ENCODE peak calls at places on chromosome 3, in five cellular contexts. B, S, R, D and Y are unnamed samples.

GRCh38 chr3:123907720-123908119 is 23.6 kb upstream of the MYLK start:
- DNase-seq in D (no peak), B (no peak), R (no peak), S (no peak), Y (no peak)

GRCh38 chr3:8371085-8371551 is 130.5 kb upstream of the LMCD1 start:
- DNase-seq in D (no peak), B (no peak), R (no peak), S (peak), Y (no peak)

GRCh38 chr3:16498130-16498890 is 15.2 kb downstream of the RFTN1 start:
- DNase-seq in B (peak), D (no peak), S (no peak), R (no peak), Y (no peak)

GRCh38 chr3:184618793-184619192 is 57.2 kb downstream of the EPHB3 start:
- DNase-seq in D (no peak), B (no peak), S (no peak), R (no peak), Y (no peak)

GRCh38 chr3:107589454-107589853 is 66.7 kb downstream of the BBX start:
- DNase-seq in B (no peak), D (no peak), R (no peak), S (no peak), Y (no peak)

GRCh38 chr3:94360982-94361381 is 298.1 kb downstream of the NSUN3 start:
- DNase-seq in B (no peak), D (peak), R (no peak), S (peak), Y (no peak)

GRCh38 chr3:124965413-124965812 is 30.9 kb upstream of the MUC13 start:
- DNase-seq in B (no peak), S (no peak), D (no peak), R (no peak), Y (no peak)

GRCh38 chr3:104102386-104102785 is 1264.3 kb upstream of the ALCAM start:
- DNase-seq in D (no peak), S (peak), R (no peak), B (peak), Y (no peak)

GRCh38 chr3:43872301-43872700 is 181.6 kb downstream of the ABHD5 start:
- DNase-seq in B (no peak), R (no peak), D (no peak), S (peak), Y (no peak)

GRCh38 chr3:84977021-84977420 is 18.2 kb downstream of the CADM2 start:
- DNase-seq in B (no peak), S (no peak), D (no peak), R (no peak), Y (no peak)

GRCh38 chr3:39631136-39631535 is 163.7 kb downstream of the MOBP start:
- DNase-seq in B (no peak), S (no peak), R (no peak), D (no peak), Y (no peak)

GRCh38 chr3:40663296-40663695 is 138.5 kb downstream of the ZNF621 start:
- DNase-seq in S (no peak), D (no peak), R (no peak), B (no peak), Y (no peak)

GRCh38 chr3:197204729-197205128 is 93.7 kb downstream of the DLG1 start:
- DNase-seq in B (no peak), D (no peak), R (no peak), S (no peak), Y (no peak)

GRCh38 chr3:179116816-179117215 is 31.3 kb upstream of the PIK3CA start:
- DNase-seq in S (no peak), R (no peak), D (no peak), B (no peak), Y (no peak)

GRCh38 chr3:114299421-114299820 is 5.6 kb downstream of the TIGIT start:
- DNase-seq in R (no peak), S (peak), B (peak), D (no peak), Y (no peak)
- TF ChIP-seq CTCF in R (peak), S (peak), B (peak), D (no peak), Y (no peak)

GRCh38 chr3:186254676-186255665 is 107.1 kb downstream of the DGKG start:
- DNase-seq in B (no peak), D (no peak), S (no peak), R (no peak), Y (no peak)

GRCh38 chr3:186257866-186258265 is 104.2 kb downstream of the DGKG start:
- DNase-seq in B (no peak), D (no peak), R (no peak), S (peak), Y (no peak)

GRCh38 chr3:186251948-186252619 is 110.0 kb downstream of the DGKG start:
- DNase-seq in R (no peak), D (no peak), S (no peak), B (no peak), Y (no peak)

GRCh38 chr3:186258968-186259367 is 103.1 kb downstream of the DGKG start:
- DNase-seq in B (peak), R (no peak), S (no peak), D (no peak), Y (no peak)

DNA sequence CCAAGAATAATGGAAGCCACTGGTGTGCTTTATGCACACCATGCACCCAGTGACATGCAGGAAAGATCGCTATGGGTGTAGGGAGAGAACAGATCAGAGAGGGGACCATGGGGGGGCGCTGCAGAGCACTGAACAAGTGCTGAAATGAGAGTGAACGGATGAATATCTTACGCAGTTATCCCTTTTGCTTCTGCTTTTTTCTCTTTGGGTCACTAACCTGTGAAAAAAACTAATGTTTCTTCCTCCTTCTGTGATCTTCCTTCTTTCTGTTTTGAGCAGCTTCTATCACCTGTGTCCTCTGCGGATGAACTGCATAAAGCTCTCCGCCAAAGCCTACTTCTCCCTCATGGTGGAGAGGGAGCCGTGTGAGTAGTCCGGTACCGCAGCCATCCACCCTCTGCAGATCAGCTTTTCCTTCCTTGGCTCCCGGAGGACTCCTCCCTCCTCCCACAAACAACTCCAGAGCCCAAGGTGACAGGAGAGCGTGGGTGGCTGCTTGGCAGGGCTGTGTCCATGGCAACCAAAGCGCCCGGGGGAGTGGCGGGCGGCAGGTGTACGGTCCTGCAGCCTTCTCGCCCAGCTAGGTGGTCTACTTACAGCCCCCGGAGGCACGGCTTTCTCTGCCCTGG is 106.2 kb downstream of the DGKG start:
- DNase-seq in B (peak), R (no peak), S (no peak), D (no peak), Y (no peak)
- TF ChIP-seq CTCF in B (peak), R (no peak), S (no peak), D (no peak), Y (no peak)

GRCh38 chr3:102529452-102529851 is 94.6 kb downstream of the ZPLD1 start:
- DNase-seq in S (peak), D (no peak), R (no peak), B (peak), Y (no peak)
- TF ChIP-seq CTCF in S (peak), D (no peak), R (no peak), B (peak), Y (no peak)

GRCh38 chr3:18369561-18370185 is 55.5 kb downstream of the SATB1 start:
- DNase-seq in B (no peak), S (no peak), R (no peak), D (no peak), Y (no peak)

GRCh38 chr3:18378218-18378617 is 46.9 kb downstream of the SATB1 start:
- DNase-seq in R (no peak), S (no peak), B (no peak), D (no peak), Y (no peak)

GRCh38 chr3:18370672-18371071 is 54.5 kb downstream of the SATB1 start:
- DNase-seq in D (no peak), B (no peak), R (no peak), S (no peak), Y (no peak)

GRCh38 chr3:18376682-18377081 is 48.5 kb downstream of the SATB1 start:
- DNase-seq in S (no peak), D (no peak), R (no peak), B (no peak), Y (no peak)

GRCh38 chr3:18372786-18373405 is 52.2 kb downstream of the SATB1 start:
- DNase-seq in D (no peak), B (no peak), R (no peak), S (no peak), Y (no peak)
- TF ChIP-seq CTCF in D (no peak), B (no peak), R (no peak), S (no peak), Y (no peak)

GRCh38 chr3:140442621-140443020 is 235.2 kb upstream of the TRIM42 start:
- DNase-seq in R (no peak), B (no peak), S (no peak), D (no peak), Y (no peak)

GRCh38 chr3:140440446-140440845 is 237.4 kb upstream of the TRIM42 start:
- DNase-seq in S (no peak), D (no peak), R (no peak), B (no peak), Y (no peak)

GRCh38 chr3:140441006-140441405 is 236.9 kb upstream of the TRIM42 start:
- DNase-seq in B (no peak), D (no peak), S (peak), R (no peak), Y (no peak)

GRCh38 chr3:140438736-140439505 is 238.9 kb upstream of the TRIM42 start:
- DNase-seq in B (no peak), R (no peak), S (no peak), D (no peak), Y (no peak)

DNA sequence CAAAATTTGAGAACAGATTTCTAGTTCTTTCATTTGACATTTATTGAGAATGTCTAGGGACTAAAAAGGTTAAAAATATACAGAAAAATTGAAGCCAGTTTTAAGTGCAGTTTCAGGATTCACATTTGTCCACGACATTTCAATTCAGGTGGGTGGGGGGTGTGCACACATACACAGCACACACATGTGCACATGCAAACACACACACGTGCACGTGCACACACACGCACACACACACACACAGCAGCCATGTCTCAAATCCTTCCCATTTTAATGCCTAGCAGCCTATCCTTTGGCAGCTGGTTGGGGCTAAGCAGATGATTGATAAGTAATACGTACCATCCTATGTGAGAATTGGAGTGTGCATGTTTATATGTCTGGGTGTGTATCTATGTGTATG is 238.3 kb upstream of the TRIM42 start:
- DNase-seq in B (no peak), S (no peak), D (no peak), R (no peak), Y (no peak)
- TF ChIP-seq CTCF in B (no peak), S (no peak), D (no peak), R (no peak), Y (no peak)